ENCODE peak calls at places on chromosomes 4 and X, in four cellular contexts. G is cardiac muscle cell; O is stimulated activated CD4-positive, alpha-beta T cell treated with anti-CD3 and anti-CD28 coated beads, Interleukin-4, amount 100 ng/mL, for 1 hour; I is PC-9. M is an unnamed sample.

GRCh38 chr4:3836802-3837601 is 70.8 kb downstream of the ADRA2C start:
- DNase-seq in G (no peak), O (no peak), I (no peak), M (peak)

GRCh38 chr4:72084587-72085011 is 52.8 kb downstream of the NPFFR2 start:
- DNase-seq in G (no peak), O (no peak), I (no peak), M (no peak)

GRCh38 chrX:107025538-107025937 is 25.5 kb upstream of the MORC4 start:
- DNase-seq in G (peak), O (no peak), I (no peak), M (no peak)

GRCh38 chr4:55397024-55397520 is 1.3 kb downstream of the TMEM165 start:
- DNase-seq in G (peak), O (no peak), I (no peak), M (peak)

GRCh38 chrX:118823263-118824172 is at the start of gene ZCCHC12:
- DNase-seq in G (peak), O (peak), I (no peak), M (peak)

GRCh38 chr4:26864904-26865303 is 4.3 kb downstream of the STIM2 start:
- DNase-seq in G (no peak), O (no peak), I (no peak), M (no peak)

GRCh38 chr4:142318280-142318679 is 527.8 kb downstream of the INPP4B start:
- DNase-seq in G (no peak), O (no peak), I (no peak), M (no peak)

GRCh38 chr4:128322986-128323385 is 35.4 kb upstream of the PGRMC2 start:
- DNase-seq in G (peak), O (no peak), I (peak), M (no peak)

GRCh38 chr4:153079824-153080486 is 124.3 kb upstream of the TRIM2 start:
- DNase-seq in G (peak), O (no peak), I (no peak), M (no peak)

GRCh38 chr4:189198624-189199023 is 742.0 kb upstream of the FRG1 start:
- DNase-seq in G (no peak), O (no peak), I (no peak), M (no peak)

GRCh38 chr4:27019766-27020165 is 159.1 kb downstream of the STIM2 start:
- DNase-seq in G (no peak), O (no peak), I (no peak), M (no peak)

GRCh38 chrX:56505866-56506265 is 57.6 kb upstream of the UBQLN2 start:
- DNase-seq in G (no peak), O (no peak), I (peak), M (no peak)

GRCh38 chr4:175970734-175971133 is 94.9 kb upstream of the WDR17 start:
- DNase-seq in G (no peak), O (no peak), I (no peak), M (no peak)

GRCh38 chrX:147781844-147782243 is 129.9 kb upstream of the FMR1 start:
- DNase-seq in G (no peak), O (no peak), I (peak), M (no peak)

GRCh38 chr4:151359576-151359975 is 34.2 kb upstream of the SH3D19 start:
- DNase-seq in G (no peak), O (no peak), I (no peak), M (peak)

GRCh38 chr4:158613046-158613445 is 58.6 kb downstream of the C4orf46 start:
- DNase-seq in G (no peak), O (no peak), I (no peak), M (no peak)

GRCh38 chr4:55303818-55304217 is 42.2 kb upstream of the SRD5A3 start:
- DNase-seq in G (peak), O (no peak), I (peak), M (no peak)

GRCh38 chr4:4746444-4746843 is 113.0 kb upstream of the MSX1 start:
- DNase-seq in G (no peak), O (no peak), I (no peak), M (no peak)

GRCh38 chr4:83170952-83171399 is 56.4 kb upstream of the PLAC8 start:
- DNase-seq in G (no peak), O (no peak), I (no peak), M (no peak)

GRCh38 chrX:140057001-140057411 is 91.7 kb upstream of the CXorf66 start:
- DNase-seq in G (peak), O (peak), I (peak), M (peak)

GRCh38 chr4:84238247-84239090 is 260.6 kb downstream of the NKX6-1 start:
- DNase-seq in G (peak), O (no peak), I (no peak), M (no peak)

GRCh38 chrX:41541381-41541780 is 94.2 kb downstream of the NYX start:
- DNase-seq in G (no peak), O (no peak), I (no peak), M (no peak)

GRCh38 chr4:6047130-6047673 is 29.0 kb upstream of the C4orf50 start:
- DNase-seq in G (no peak), O (no peak), I (no peak), M (no peak)

GRCh38 chrX:1507511-1508463 is 29.2 kb downstream of the P2RY8 start:
- DNase-seq in G (no peak), O (no peak), I (no peak), M (no peak)

GRCh38 chrX:79325263-79325958 is 41.7 kb downstream of the ITM2A start:
- DNase-seq in G (no peak), O (peak), I (no peak), M (no peak)

GRCh38 chr4:74932832-74933561 is at the start of gene PARM1:
- DNase-seq in G (peak), O (peak), I (peak), M (peak)

GRCh38 chr4:173367946-173368345 is 2.8 kb upstream of the SAP30 start:
- DNase-seq in G (peak), O (no peak), I (no peak), M (no peak)

GRCh38 chr4:54513231-54513630 is 144.5 kb upstream of the KIT start:
- DNase-seq in G (peak), O (no peak), I (no peak), M (no peak)

GRCh38 chr4:74032064-74032463 is 6.4 kb downstream of the CXCL3 start:
- DNase-seq in G (peak), O (no peak), I (no peak), M (peak)

GRCh38 chr4:187903700-187904099 is 91.9 kb upstream of the ZFP42 start:
- DNase-seq in G (no peak), O (no peak), I (no peak), M (no peak)

GRCh38 chr4:8914461-8915171 is 43.0 kb upstream of the HMX1 start:
- DNase-seq in G (no peak), O (no peak), I (no peak), M (no peak)

GRCh38 chrX:153669174-153669890 is 4.3 kb downstream of the PNCK start:
- DNase-seq in G (peak), O (peak), I (no peak), M (peak)

GRCh38 chr4:3304831-3305609 is 12.2 kb downstream of the RGS12 start:
- DNase-seq in G (peak), O (no peak), I (no peak), M (peak)

GRCh38 chr4:188778880-188779279 is 639.6 kb downstream of the TRIML1 start:
- DNase-seq in G (no peak), O (no peak), I (no peak), M (no peak)

GRCh38 chrX:151711787-151712186 is 4.0 kb upstream of the FATE1 start:
- DNase-seq in G (no peak), O (no peak), I (no peak), M (no peak)

GRCh38 chr4:104728380-104729122 is 233.9 kb upstream of the CXXC4 start:
- DNase-seq in G (peak), O (no peak), I (peak), M (no peak)